ENCODE peak calls at places on chromosomes 3 and 15, in five cellular contexts. K is brain microvascular endothelial cell, L is psoas muscle, P is IMR-90, N is mammary epithelial cell. W is an unnamed sample.

GRCh38 chr15:40081691-40082194 is 26.9 kb downstream of the BMF start:
- DNase-seq in P (peak), L (peak), K (peak), N (peak), W (peak)

GRCh38 chr3:178519701-178520100 is 16.5 kb upstream of the KCNMB2 start:
- DNase-seq in K (no peak), L (no peak), P (no peak), N (no peak), W (no peak)

GRCh38 chr3:69439683-69440270 is 53.9 kb upstream of the FRMD4B start:
- DNase-seq in N (no peak), L (no peak), K (no peak), P (peak), W (no peak)

GRCh38 chr3:38579146-38579545 is 70.3 kb downstream of the SCN5A start:
- DNase-seq in P (no peak), K (peak), L (peak), N (peak), W (no peak)

GRCh38 chr3:30349507-30349906 is 256.9 kb upstream of the TGFBR2 start:
- DNase-seq in P (no peak), K (no peak), L (no peak), N (no peak), W (no peak)

GRCh38 chr3:72847282-72847681 is 963 bp downstream of the SHQ1 start:
- DNase-seq in P (no peak), L (no peak), K (no peak), N (no peak), W (no peak)

GRCh38 chr15:88695046-88695445 is 56.2 kb downstream of the ISG20 start:
- DNase-seq in P (no peak), K (peak), N (peak), L (no peak), W (no peak)

GRCh38 chr3:195892355-195893120 is 15.8 kb downstream of the TNK2 start:
- DNase-seq in N (peak), P (peak), K (no peak), L (peak), W (peak)

GRCh38 chr3:72310028-72310987 is 525.4 kb upstream of the PROK2 start:
- DNase-seq in P (peak), L (no peak), K (peak), N (no peak), W (no peak)

GRCh38 chr3:42071720-42072582 is 19.2 kb upstream of the TRAK1 start:
- DNase-seq in P (peak), K (peak), N (peak), L (peak), W (peak)

GRCh38 chr15:39498642-39499041 is 82.2 kb upstream of the THBS1 start:
- DNase-seq in K (no peak), L (no peak), P (no peak), N (no peak), W (no peak)

GRCh38 chr3:59502806-59503205 is 453.0 kb upstream of the CFAP20DC start:
- DNase-seq in P (peak), K (peak), L (no peak), N (peak), W (no peak)

GRCh38 chr3:120182613-120183524 is 88.6 kb upstream of the GSK3B start:
- DNase-seq in K (peak), N (peak), L (no peak), P (peak), W (no peak)

GRCh38 chr15:33309602-33310276 is 1.0 kb upstream of the RYR3 start:
- DNase-seq in P (no peak), K (no peak), N (peak), L (peak), W (no peak)

GRCh38 chr3:170363471-170363994 is 6.0 kb downstream of the SKIL start:
- DNase-seq in P (no peak), K (no peak), L (no peak), N (no peak), W (no peak)

GRCh38 chr3:194395767-194396527 is 3.1 kb downstream of the GP5 start:
- DNase-seq in N (no peak), P (peak), L (peak), K (no peak), W (no peak)

GRCh38 chr3:170598091-170598502 is 12.2 kb upstream of the SLC7A14 start:
- DNase-seq in L (no peak), K (no peak), P (no peak), N (no peak), W (no peak)

GRCh38 chr15:90022345-90022744 is 21.2 kb downstream of the ZNF710 start:
- DNase-seq in K (no peak), P (no peak), L (no peak), N (no peak), W (no peak)

GRCh38 chr15:90020041-90020735 is 19.1 kb downstream of the ZNF710 start:
- DNase-seq in K (no peak), N (no peak), L (peak), P (no peak), W (peak)

GRCh38 chr15:90022905-90023700 is 22.0 kb downstream of the ZNF710 start:
- DNase-seq in L (no peak), N (no peak), P (no peak), K (no peak), W (no peak)

GRCh38 chr15:90019611-90020010 is 18.5 kb downstream of the ZNF710 start:
- DNase-seq in K (no peak), P (no peak), L (no peak), N (no peak), W (no peak)

GRCh38 chr15:90021108-90021507 is 20.0 kb downstream of the ZNF710 start:
- DNase-seq in N (no peak), P (no peak), L (no peak), K (no peak), W (no peak)
- H3K27ac ChIP-seq in N (no peak), P (no peak), L (no peak), K (no peak), W (no peak)

DNA sequence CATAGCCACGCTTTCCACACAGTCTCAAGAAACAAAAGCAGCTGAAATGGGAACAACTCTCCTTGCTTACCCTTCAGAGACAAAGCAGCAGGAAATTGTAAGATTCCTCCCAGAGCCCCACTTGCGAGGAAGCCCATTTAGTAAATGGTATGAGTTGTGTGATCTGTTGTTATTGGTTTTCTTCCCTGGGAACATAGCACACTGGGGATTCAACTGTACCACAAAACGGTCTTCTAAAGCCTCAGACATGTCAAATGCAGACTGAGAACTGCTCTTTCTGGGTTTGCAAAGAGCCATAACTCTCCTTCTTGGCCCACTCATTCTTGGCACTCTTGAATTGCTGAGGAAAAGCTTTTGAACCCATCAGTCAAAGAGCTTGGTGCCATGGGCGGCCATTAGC is 101.0 kb upstream of the COL8A1 start:
- DNase-seq in K (no peak), P (no peak), L (no peak), N (no peak), W (no peak)
- H3K27ac ChIP-seq in K (no peak), P (no peak), L (no peak), N (no peak), W (no peak)

GRCh38 chr3:104909188-104909587 is 457.5 kb upstream of the ALCAM start:
- DNase-seq in K (peak), P (peak), N (peak), L (no peak), W (no peak)
- H3K27ac ChIP-seq in K (peak), P (peak), N (peak), L (no peak), W (no peak)

GRCh38 chr3:188271226-188271894 is 117.4 kb downstream of the LPP start:
- DNase-seq in L (no peak), N (no peak), P (no peak), K (no peak), W (no peak)
- H3K27ac ChIP-seq in L (peak), N (peak), P (peak), K (peak), W (peak)

DNA sequence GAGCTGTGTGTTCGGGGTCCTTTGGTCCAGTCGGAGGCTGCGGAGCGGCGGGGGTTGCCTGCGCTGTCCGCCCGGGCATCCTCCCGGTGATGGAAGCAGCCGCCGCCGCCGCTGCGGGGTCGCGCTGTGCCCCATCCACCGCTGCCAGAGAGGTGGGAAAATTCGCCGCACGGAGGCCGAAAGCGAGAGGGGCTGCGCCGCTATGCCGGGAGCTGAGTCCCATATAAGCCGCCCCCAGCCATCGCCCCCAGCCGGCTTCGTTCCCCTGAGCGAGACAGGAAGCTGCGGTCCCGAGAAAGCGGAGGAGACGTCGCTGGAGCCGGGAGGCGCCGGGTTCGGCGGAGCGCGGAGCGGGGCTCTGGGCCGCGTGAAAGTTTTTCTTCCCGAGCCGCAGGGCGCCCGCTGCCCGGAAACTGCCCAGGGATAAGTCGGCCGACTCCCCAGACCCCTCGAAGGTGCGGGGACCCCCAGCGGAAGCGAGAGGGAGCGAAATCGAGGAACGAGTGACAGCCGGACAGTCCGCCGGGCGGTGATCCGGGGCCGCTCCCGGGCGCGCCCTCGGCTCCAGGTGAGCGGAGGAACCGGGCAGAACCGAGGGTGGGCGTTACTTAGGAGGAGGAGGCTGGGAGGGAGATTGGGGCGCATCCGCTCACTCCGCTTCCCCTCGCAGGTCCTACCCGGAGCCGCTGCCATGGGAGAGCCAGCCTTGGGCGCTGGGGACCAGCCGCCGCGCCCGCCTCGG is 574 bp downstream of the CHST2 start:
- DNase-seq in P (no peak), K (peak), N (peak), L (peak), W (no peak)
- H3K27ac ChIP-seq in P (no peak), K (peak), N (no peak), L (no peak), W (peak)

W was measured in substantia nigra.